ENCODE peak calls at places on chromosome 1, in eight cellular contexts. E is PC-9; O is ACHN; D is EL; P is AG08396; I is NCI-H1105; T is stimulated activated CD4-positive, alpha-beta T cell treated with anti-CD3 and anti-CD28 coated beads, Interleukin-2, amount 100 ng/mL, for 24 hours; N is endothelial cell. R is an unnamed sample.
A peak's percentile ranks its signal among the peaks of the same experiment; 100 is the strongest.

GRCh38 chr1:227299688-227300087 is 18.6 kb downstream of the CDC42BPA start:
- DNase-seq in E (peak; percentile 93), O (no peak), D (peak; percentile 52), P (no peak), I (no peak), T (no peak), N (no peak), R (no peak)

GRCh38 chr1:223393275-223394214 is at the start of gene CCDC185:
- DNase-seq in E (no peak), O (no peak), D (peak; percentile 9), P (peak; percentile 39), I (no peak), T (no peak), N (peak; percentile 11), R (no peak)

GRCh38 chr1:212916395-212917133 is 33.8 kb upstream of the VASH2 start:
- DNase-seq in E (no peak), O (no peak), D (no peak), P (no peak), I (no peak), T (no peak), N (peak; percentile 32), R (peak; percentile 8)

GRCh38 chr1:201731142-201731541 is 97.8 kb upstream of the IPO9 start:
- DNase-seq in E (no peak), O (no peak), D (no peak), P (no peak), I (no peak), T (no peak), N (no peak), R (no peak)

GRCh38 chr1:23424171-23424959 is at the start of gene TCEA3:
- DNase-seq in E (no peak), O (no peak), D (peak; percentile 37), P (peak; percentile 73), I (peak; percentile 59), T (peak; percentile 30), N (no peak), R (peak; percentile 25)

GRCh38 chr1:6057170-6057569 is 11.5 kb downstream of the KCNAB2 start:
- DNase-seq in E (no peak), O (no peak), D (no peak), P (no peak), I (no peak), T (no peak), N (no peak), R (no peak)

GRCh38 chr1:60571811-60572210 is 498.2 kb upstream of the C1orf87 start:
- DNase-seq in E (no peak), O (no peak), D (peak; percentile 15), P (no peak), I (no peak), T (no peak), N (no peak), R (no peak)

GRCh38 chr1:84693774-84694173 is 3.5 kb upstream of the SSX2IP start:
- DNase-seq in E (no peak), O (no peak), D (peak; percentile 14), P (no peak), I (no peak), T (no peak), N (no peak), R (no peak)

GRCh38 chr1:232226197-232226681 is 403.7 kb downstream of the SIPA1L2 start:
- DNase-seq in E (peak; percentile 60), O (no peak), D (peak; percentile 93), P (peak; percentile 6), I (no peak), T (peak; percentile 23), N (peak; percentile 5), R (peak; percentile 28)